ENCODE peak calls at places on chromosomes 2 and 18, in nine cellular contexts. One of them, this sample, is unnamed.

GRCh38 chr2:231666171-231667095 is 41.9 kb upstream of the PTMA start:
- DNase-seq in Panc1: peak; percentile 74
- DNase-seq in breast epithelium: peak; percentile 93
- DNase-seq in astrocyte: peak; percentile 74
- DNase-seq in mesendoderm: peak; percentile 99
- DNase-seq in hepatocyte: peak; percentile 96
- DNase-seq in adrenal gland: peak; percentile 80
- DNase-seq in A549: peak; percentile 97
- DNase-seq in CD4-positive, alpha-beta memory T cell: no peak
- DNase-seq in this sample: peak; percentile 90

GRCh38 chr2:144477281-144477942 is 42.5 kb downstream of the ZEB2 start:
- DNase-seq in Panc1: no peak
- DNase-seq in breast epithelium: no peak
- DNase-seq in astrocyte: peak; percentile 72
- DNase-seq in mesendoderm: no peak
- DNase-seq in hepatocyte: no peak
- DNase-seq in adrenal gland: no peak
- DNase-seq in A549: no peak
- DNase-seq in CD4-positive, alpha-beta memory T cell: no peak
- DNase-seq in this sample: no peak

GRCh38 chr2:101770672-101771071 is 73.2 kb downstream of the MAP4K4 start:
- DNase-seq in Panc1: no peak
- DNase-seq in breast epithelium: no peak
- DNase-seq in astrocyte: peak; percentile 54
- DNase-seq in mesendoderm: peak; percentile 57
- DNase-seq in hepatocyte: peak; percentile 40
- DNase-seq in adrenal gland: no peak
- DNase-seq in A549: peak; percentile 67
- DNase-seq in CD4-positive, alpha-beta memory T cell: no peak
- DNase-seq in this sample: peak; percentile 67

GRCh38 chr2:42722328-42723190 is 41.4 kb downstream of the OXER1 start:
- DNase-seq in Panc1: no peak
- DNase-seq in breast epithelium: no peak
- DNase-seq in astrocyte: peak; percentile 93
- DNase-seq in mesendoderm: peak; percentile 94
- DNase-seq in hepatocyte: peak; percentile 72
- DNase-seq in adrenal gland: peak; percentile 88
- DNase-seq in A549: peak; percentile 42
- DNase-seq in CD4-positive, alpha-beta memory T cell: no peak
- DNase-seq in this sample: no peak

GRCh38 chr2:139360654-139361053 is 580.5 kb upstream of the NXPH2 start:
- DNase-seq in Panc1: no peak
- DNase-seq in breast epithelium: no peak
- DNase-seq in astrocyte: no peak
- DNase-seq in mesendoderm: no peak
- DNase-seq in hepatocyte: no peak
- DNase-seq in adrenal gland: no peak
- DNase-seq in A549: no peak
- DNase-seq in CD4-positive, alpha-beta memory T cell: no peak
- DNase-seq in this sample: no peak

GRCh38 chr2:175941699-175942098 is 60.4 kb downstream of the LNPK start:
- DNase-seq in Panc1: no peak
- DNase-seq in breast epithelium: no peak
- DNase-seq in astrocyte: no peak
- DNase-seq in mesendoderm: no peak
- DNase-seq in hepatocyte: no peak
- DNase-seq in adrenal gland: no peak
- DNase-seq in A549: no peak
- DNase-seq in CD4-positive, alpha-beta memory T cell: no peak
- DNase-seq in this sample: no peak

GRCh38 chr2:197705912-197706838 is 1.0 kb downstream of the MARS2 start:
- DNase-seq in Panc1: no peak
- DNase-seq in breast epithelium: peak; percentile 54
- DNase-seq in astrocyte: no peak
- DNase-seq in mesendoderm: peak; percentile 50
- DNase-seq in hepatocyte: peak; percentile 6
- DNase-seq in adrenal gland: peak; percentile 21
- DNase-seq in A549: no peak
- DNase-seq in CD4-positive, alpha-beta memory T cell: no peak
- DNase-seq in this sample: peak; percentile 38

GRCh38 chr18:12559319-12559718 is 98.6 kb downstream of the SPIRE1 start:
- DNase-seq in Panc1: no peak
- DNase-seq in breast epithelium: no peak
- DNase-seq in astrocyte: no peak
- DNase-seq in mesendoderm: no peak
- DNase-seq in hepatocyte: no peak
- DNase-seq in adrenal gland: no peak
- DNase-seq in A549: no peak
- DNase-seq in CD4-positive, alpha-beta memory T cell: no peak
- DNase-seq in this sample: no peak

GRCh38 chr2:70994055-70994444 is 623 bp downstream of the TEX261 start:
- DNase-seq in Panc1: no peak
- DNase-seq in breast epithelium: no peak
- DNase-seq in astrocyte: no peak
- DNase-seq in mesendoderm: no peak
- DNase-seq in hepatocyte: peak; percentile 58
- DNase-seq in adrenal gland: no peak
- DNase-seq in A549: no peak
- DNase-seq in CD4-positive, alpha-beta memory T cell: no peak
- DNase-seq in this sample: no peak

GRCh38 chr2:235126771-235127170 is 175.0 kb downstream of the SH3BP4 start:
- DNase-seq in Panc1: no peak
- DNase-seq in breast epithelium: no peak
- DNase-seq in astrocyte: no peak
- DNase-seq in mesendoderm: no peak
- DNase-seq in hepatocyte: no peak
- DNase-seq in adrenal gland: no peak
- DNase-seq in A549: no peak
- DNase-seq in CD4-positive, alpha-beta memory T cell: no peak
- DNase-seq in this sample: no peak

GRCh38 chr2:160652236-160652635 is 158.6 kb upstream of the RBMS1 start:
- DNase-seq in Panc1: no peak
- DNase-seq in breast epithelium: no peak
- DNase-seq in astrocyte: peak; percentile 58
- DNase-seq in mesendoderm: peak; percentile 66
- DNase-seq in hepatocyte: no peak
- DNase-seq in adrenal gland: no peak
- DNase-seq in A549: no peak
- DNase-seq in CD4-positive, alpha-beta memory T cell: peak; percentile 71
- DNase-seq in this sample: no peak

GRCh38 chr2:120678251-120678650 is 57.4 kb upstream of the GLI2 start:
- DNase-seq in Panc1: no peak
- DNase-seq in breast epithelium: no peak
- DNase-seq in astrocyte: peak; percentile 35
- DNase-seq in mesendoderm: no peak
- DNase-seq in hepatocyte: peak; percentile 48
- DNase-seq in adrenal gland: no peak
- DNase-seq in A549: no peak
- DNase-seq in CD4-positive, alpha-beta memory T cell: no peak
- DNase-seq in this sample: no peak

GRCh38 chr2:29063056-29063455 is 11.3 kb downstream of the PCARE start:
- DNase-seq in Panc1: no peak
- DNase-seq in breast epithelium: peak; percentile 47
- DNase-seq in astrocyte: no peak
- DNase-seq in mesendoderm: no peak
- DNase-seq in hepatocyte: no peak
- DNase-seq in adrenal gland: no peak
- DNase-seq in A549: no peak
- DNase-seq in CD4-positive, alpha-beta memory T cell: no peak
- DNase-seq in this sample: no peak

GRCh38 chr2:145919507-145919906 is 1399.6 kb upstream of the ZEB2 start:
- DNase-seq in Panc1: no peak
- DNase-seq in breast epithelium: no peak
- DNase-seq in astrocyte: no peak
- DNase-seq in mesendoderm: no peak
- DNase-seq in hepatocyte: no peak
- DNase-seq in adrenal gland: no peak
- DNase-seq in A549: no peak
- DNase-seq in CD4-positive, alpha-beta memory T cell: no peak
- DNase-seq in this sample: no peak

GRCh38 chr2:88038263-88039105 is 17.1 kb downstream of the KRCC1 start:
- DNase-seq in Panc1: peak; percentile 48
- DNase-seq in breast epithelium: no peak
- DNase-seq in astrocyte: peak; percentile 93
- DNase-seq in mesendoderm: peak; percentile 73
- DNase-seq in hepatocyte: peak; percentile 33
- DNase-seq in adrenal gland: no peak
- DNase-seq in A549: peak; percentile 81
- DNase-seq in CD4-positive, alpha-beta memory T cell: no peak
- DNase-seq in this sample: peak; percentile 14

GRCh38 chr2:63001576-63001975 is 49.1 kb upstream of the OTX1 start:
- DNase-seq in Panc1: no peak
- DNase-seq in breast epithelium: no peak
- DNase-seq in astrocyte: no peak
- DNase-seq in mesendoderm: no peak
- DNase-seq in hepatocyte: no peak
- DNase-seq in adrenal gland: no peak
- DNase-seq in A549: no peak
- DNase-seq in CD4-positive, alpha-beta memory T cell: no peak
- DNase-seq in this sample: no peak

GRCh38 chr2:62996534-62997186 is 54.0 kb upstream of the OTX1 start:
- DNase-seq in Panc1: no peak
- DNase-seq in breast epithelium: no peak
- DNase-seq in astrocyte: no peak
- DNase-seq in mesendoderm: peak; percentile 24
- DNase-seq in hepatocyte: no peak
- DNase-seq in adrenal gland: no peak
- DNase-seq in A549: no peak
- DNase-seq in CD4-positive, alpha-beta memory T cell: no peak
- DNase-seq in this sample: no peak

GRCh38 chr2:63000801-63001200 is 49.8 kb upstream of the OTX1 start:
- DNase-seq in Panc1: no peak
- DNase-seq in breast epithelium: no peak
- DNase-seq in astrocyte: peak; percentile 20
- DNase-seq in mesendoderm: no peak
- DNase-seq in hepatocyte: peak; percentile 5
- DNase-seq in adrenal gland: no peak
- DNase-seq in A549: no peak
- DNase-seq in CD4-positive, alpha-beta memory T cell: no peak
- DNase-seq in this sample: no peak

GRCh38 chr2:62999905-63000304 is 50.7 kb upstream of the OTX1 start:
- DNase-seq in Panc1: no peak
- DNase-seq in breast epithelium: no peak
- DNase-seq in astrocyte: peak; percentile 27
- DNase-seq in mesendoderm: no peak
- DNase-seq in hepatocyte: no peak
- DNase-seq in adrenal gland: peak; percentile 18
- DNase-seq in A549: peak; percentile 55
- DNase-seq in CD4-positive, alpha-beta memory T cell: no peak
- DNase-seq in this sample: no peak

GRCh38 chr2:62998949-62999348 is 51.7 kb upstream of the OTX1 start:
- DNase-seq in Panc1: no peak
- DNase-seq in breast epithelium: no peak
- DNase-seq in astrocyte: peak; percentile 20
- DNase-seq in mesendoderm: no peak
- DNase-seq in hepatocyte: no peak
- DNase-seq in adrenal gland: no peak
- DNase-seq in A549: peak; percentile 11
- DNase-seq in CD4-positive, alpha-beta memory T cell: no peak
- DNase-seq in this sample: no peak
- H3K4me1 ChIP-seq in Panc1: no peaks in the 10 kb centered on the region
- H3K4me1 ChIP-seq in breast epithelium: no peaks in the 10 kb centered on the region
- H3K4me1 ChIP-seq in astrocyte: no peaks in the 10 kb centered on the region
- H3K4me1 ChIP-seq in mesendoderm: no peaks in the 10 kb centered on the region
- H3K4me1 ChIP-seq in hepatocyte: no peaks in the 10 kb centered on the region
- H3K4me1 ChIP-seq in adrenal gland: no peaks in the 10 kb centered on the region
- H3K4me1 ChIP-seq in A549: peaks cover 11% of the 10 kb centered on the region
- H3K4me1 ChIP-seq in CD4-positive, alpha-beta memory T cell: no peaks in the 10 kb centered on the region
- H3K4me1 ChIP-seq in this sample: no peaks in the 10 kb centered on the region

GRCh38 chr2:239297142-239298125 is 103.4 kb downstream of the HDAC4 start:
- DNase-seq in Panc1: no peak
- DNase-seq in breast epithelium: peak; percentile 38
- DNase-seq in astrocyte: no peak
- DNase-seq in mesendoderm: no peak
- DNase-seq in hepatocyte: no peak
- DNase-seq in adrenal gland: no peak
- DNase-seq in A549: no peak
- DNase-seq in CD4-positive, alpha-beta memory T cell: peak; percentile 29
- DNase-seq in this sample: no peak
- H3K4me3 ChIP-seq in Panc1: no peak overlapping the region
- H3K4me3 ChIP-seq in breast epithelium: no peak overlapping the region
- H3K4me3 ChIP-seq in astrocyte: no peak overlapping the region
- H3K4me3 ChIP-seq in mesendoderm: no peak overlapping the region
- H3K4me3 ChIP-seq in hepatocyte: no peak overlapping the region
- H3K4me3 ChIP-seq in adrenal gland: no peak overlapping the region
- H3K4me3 ChIP-seq in A549: no peak overlapping the region
- H3K4me3 ChIP-seq in CD4-positive, alpha-beta memory T cell: peak overlapping the region; percentile 56
- H3K4me3 ChIP-seq in this sample: no peak overlapping the region

GRCh38 chr2:65350714-65351113 is 81.7 kb downstream of the SPRED2 start:
- DNase-seq in Panc1: no peak
- DNase-seq in breast epithelium: no peak
- DNase-seq in astrocyte: no peak
- DNase-seq in mesendoderm: peak; percentile 87
- DNase-seq in hepatocyte: no peak
- DNase-seq in adrenal gland: no peak
- DNase-seq in A549: peak; percentile 41
- DNase-seq in CD4-positive, alpha-beta memory T cell: no peak
- DNase-seq in this sample: peak; percentile 24

GRCh38 chr2:65351234-65351947 is 81.0 kb downstream of the SPRED2 start:
- DNase-seq in Panc1: no peak
- DNase-seq in breast epithelium: no peak
- DNase-seq in astrocyte: peak; percentile 80
- DNase-seq in mesendoderm: peak; percentile 94
- DNase-seq in hepatocyte: peak; percentile 42
- DNase-seq in adrenal gland: no peak
- DNase-seq in A549: no peak
- DNase-seq in CD4-positive, alpha-beta memory T cell: no peak
- DNase-seq in this sample: peak; percentile 44

GRCh38 chr2:65353046-65353445 is 79.4 kb downstream of the SPRED2 start:
- DNase-seq in Panc1: no peak
- DNase-seq in breast epithelium: no peak
- DNase-seq in astrocyte: no peak
- DNase-seq in mesendoderm: peak; percentile 81
- DNase-seq in hepatocyte: no peak
- DNase-seq in adrenal gland: no peak
- DNase-seq in A549: peak; percentile 50
- DNase-seq in CD4-positive, alpha-beta memory T cell: no peak
- DNase-seq in this sample: no peak

GRCh38 chr2:65353927-65354326 is 78.5 kb downstream of the SPRED2 start:
- DNase-seq in Panc1: no peak
- DNase-seq in breast epithelium: no peak
- DNase-seq in astrocyte: no peak
- DNase-seq in mesendoderm: no peak
- DNase-seq in hepatocyte: no peak
- DNase-seq in adrenal gland: no peak
- DNase-seq in A549: no peak
- DNase-seq in CD4-positive, alpha-beta memory T cell: no peak
- DNase-seq in this sample: peak; percentile 36

GRCh38 chr2:65351948-65352595 is 80.3 kb downstream of the SPRED2 start:
- DNase-seq in Panc1: no peak
- DNase-seq in breast epithelium: no peak
- DNase-seq in astrocyte: no peak
- DNase-seq in mesendoderm: no peak
- DNase-seq in hepatocyte: no peak
- DNase-seq in adrenal gland: no peak
- DNase-seq in A549: no peak
- DNase-seq in CD4-positive, alpha-beta memory T cell: no peak
- DNase-seq in this sample: no peak
- H3K4me1 ChIP-seq in Panc1: peaks cover 76% of the 10 kb centered on the region
- H3K4me1 ChIP-seq in breast epithelium: peaks cover 10% of the 10 kb centered on the region
- H3K4me1 ChIP-seq in astrocyte: peaks cover 34% of the 10 kb centered on the region
- H3K4me1 ChIP-seq in mesendoderm: peaks cover 19% of the 10 kb centered on the region
- H3K4me1 ChIP-seq in hepatocyte: peaks cover 30% of the 10 kb centered on the region
- H3K4me1 ChIP-seq in adrenal gland: no peaks in the 10 kb centered on the region
- H3K4me1 ChIP-seq in A549: peaks cover 30% of the 10 kb centered on the region
- H3K4me1 ChIP-seq in CD4-positive, alpha-beta memory T cell: no peaks in the 10 kb centered on the region
- H3K4me1 ChIP-seq in this sample: peaks cover 35% of the 10 kb centered on the region

GRCh38 chr2:190060019-190060418 is 2.5 kb downstream of the MSTN start:
- DNase-seq in Panc1: no peak
- DNase-seq in breast epithelium: no peak
- DNase-seq in astrocyte: no peak
- DNase-seq in mesendoderm: no peak
- DNase-seq in hepatocyte: no peak
- DNase-seq in adrenal gland: no peak
- DNase-seq in A549: no peak
- DNase-seq in CD4-positive, alpha-beta memory T cell: no peak
- DNase-seq in this sample: no peak
- H3K4me3 ChIP-seq in Panc1: no peak overlapping the region
- H3K4me3 ChIP-seq in breast epithelium: no peak overlapping the region
- H3K4me3 ChIP-seq in astrocyte: no peak overlapping the region
- H3K4me3 ChIP-seq in mesendoderm: no peak overlapping the region
- H3K4me3 ChIP-seq in hepatocyte: no peak overlapping the region
- H3K4me3 ChIP-seq in adrenal gland: no peak overlapping the region
- H3K4me3 ChIP-seq in A549: no peak overlapping the region
- H3K4me3 ChIP-seq in CD4-positive, alpha-beta memory T cell: no peak overlapping the region
- H3K4me3 ChIP-seq in this sample: no peak overlapping the region